ENCODE peak calls at places on chromosomes 2 and 18, in four cellular contexts. L, I, J and Y are unnamed samples.

GRCh38 chr18:70289351-70290330 is 796 bp downstream of the SOCS6 start:
- DNase-seq in L (no peak), I (no peak), J (peak), Y (peak)

GRCh38 chr2:30287857-30288513 is 56.7 kb downstream of the LBH start:
- DNase-seq in L (no peak), I (no peak), J (no peak), Y (no peak)

GRCh38 chr18:29693334-29693733 is 1349.2 kb downstream of the DSC3 start:
- DNase-seq in L (no peak), I (no peak), J (no peak), Y (no peak)

GRCh38 chr2:75481041-75481836 is 79.5 kb downstream of the EVA1A start:
- DNase-seq in L (no peak), I (no peak), J (peak), Y (peak)

GRCh38 chr2:157596992-157597681 is 31.5 kb downstream of the ACVR1C start:
- DNase-seq in L (no peak), I (no peak), J (peak), Y (peak)

GRCh38 chr2:86686905-86687304 is 33.2 kb upstream of the RMND5A start:
- DNase-seq in L (no peak), I (no peak), J (no peak), Y (no peak)

GRCh38 chr2:98658816-98659486 is 50.6 kb downstream of the UNC50 start:
- DNase-seq in L (no peak), I (no peak), J (peak), Y (no peak)

GRCh38 chr2:231597014-231597611 is 4.4 kb downstream of the TEX44 start:
- DNase-seq in L (peak), I (no peak), J (no peak), Y (peak)

GRCh38 chr2:1509271-1509995 is 96.2 kb downstream of the TPO start:
- DNase-seq in L (no peak), I (peak), J (peak), Y (no peak)

GRCh38 chr2:199940373-199940772 is 14.9 kb downstream of the TYW5 start:
- DNase-seq in L (no peak), I (no peak), J (peak), Y (peak)

GRCh38 chr2:134774074-134774742 is 55.4 kb upstream of the TMEM163 start:
- DNase-seq in L (no peak), I (no peak), J (peak), Y (peak)

GRCh38 chr18:25563346-25563745 is 211.4 kb upstream of the ZNF521 start:
- DNase-seq in L (no peak), I (no peak), J (no peak), Y (no peak)

GRCh38 chr2:21148718-21149117 is 24.9 kb downstream of the TDRD15 start:
- DNase-seq in L (no peak), I (no peak), J (no peak), Y (no peak)

DNA sequence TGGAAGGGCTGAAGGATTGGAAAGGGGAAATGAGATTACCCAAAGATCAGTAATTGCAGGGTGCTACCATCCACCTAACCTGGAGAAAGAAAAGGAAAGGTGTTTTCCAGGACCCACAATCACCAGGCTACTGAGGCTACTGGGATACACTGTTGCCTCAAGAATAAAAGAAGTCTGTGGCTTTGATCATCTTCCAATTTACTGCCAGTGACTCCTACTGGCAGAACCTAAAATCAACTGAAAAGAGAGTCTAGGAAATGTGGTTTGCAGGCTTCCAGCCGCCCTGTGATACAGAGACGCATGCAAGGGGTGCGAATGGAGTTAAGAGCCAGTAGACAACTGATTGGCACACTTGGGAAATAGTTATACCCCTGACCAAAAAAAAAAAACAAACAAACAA is 16.6 kb upstream of the TTL start:
- DNase-seq in L (no peak), I (no peak), J (peak), Y (peak)
- TF ChIP-seq CTCF in L (no peak), I (no peak), J (peak), Y (peak)

GRCh38 chr2:240170354-240170735 is 29.9 kb upstream of the OTOS start:
- DNase-seq in L (no peak), I (no peak), J (no peak), Y (peak)
- H3K4me3 ChIP-seq in L (no peak), I (no peak), J (no peak), Y (no peak)

GRCh38 chr2:96264656-96265348 is 995 bp downstream of the TMEM127 start:
- DNase-seq in L (no peak), I (no peak), J (peak), Y (peak)
- TF ChIP-seq CTCF in L (no peak), I (no peak), J (peak), Y (peak)

DNA sequence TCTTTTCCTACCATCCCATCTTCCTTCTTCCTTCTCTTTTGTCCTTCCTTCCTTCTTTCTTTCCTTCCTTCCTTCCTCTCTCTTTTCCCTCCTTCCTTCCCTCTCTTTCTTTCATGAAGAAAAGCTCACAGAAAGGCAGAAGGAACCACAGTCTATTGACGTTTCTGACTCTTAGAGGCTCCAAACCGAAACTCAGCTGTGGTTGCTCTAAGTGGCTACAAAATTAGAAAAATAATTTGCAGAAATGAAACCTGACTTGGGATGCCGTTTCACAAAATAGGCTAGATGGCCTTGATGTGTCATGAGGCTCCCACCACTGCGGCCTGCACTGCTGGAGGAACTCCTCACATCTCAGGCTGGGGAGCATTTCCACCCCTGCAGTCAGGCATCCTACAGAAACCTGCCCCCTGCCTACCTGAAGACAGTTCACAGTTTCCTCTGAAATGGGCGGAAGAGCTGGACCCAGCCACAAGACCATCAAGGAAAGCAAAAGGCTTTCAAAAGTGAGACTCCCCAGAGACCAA is 165.6 kb downstream of the SMAD7 start:
- DNase-seq in L (no peak), I (peak), J (no peak), Y (no peak)
- H3K4me3 ChIP-seq in L (no peak), I (no peak), J (no peak), Y (no peak)

DNA sequence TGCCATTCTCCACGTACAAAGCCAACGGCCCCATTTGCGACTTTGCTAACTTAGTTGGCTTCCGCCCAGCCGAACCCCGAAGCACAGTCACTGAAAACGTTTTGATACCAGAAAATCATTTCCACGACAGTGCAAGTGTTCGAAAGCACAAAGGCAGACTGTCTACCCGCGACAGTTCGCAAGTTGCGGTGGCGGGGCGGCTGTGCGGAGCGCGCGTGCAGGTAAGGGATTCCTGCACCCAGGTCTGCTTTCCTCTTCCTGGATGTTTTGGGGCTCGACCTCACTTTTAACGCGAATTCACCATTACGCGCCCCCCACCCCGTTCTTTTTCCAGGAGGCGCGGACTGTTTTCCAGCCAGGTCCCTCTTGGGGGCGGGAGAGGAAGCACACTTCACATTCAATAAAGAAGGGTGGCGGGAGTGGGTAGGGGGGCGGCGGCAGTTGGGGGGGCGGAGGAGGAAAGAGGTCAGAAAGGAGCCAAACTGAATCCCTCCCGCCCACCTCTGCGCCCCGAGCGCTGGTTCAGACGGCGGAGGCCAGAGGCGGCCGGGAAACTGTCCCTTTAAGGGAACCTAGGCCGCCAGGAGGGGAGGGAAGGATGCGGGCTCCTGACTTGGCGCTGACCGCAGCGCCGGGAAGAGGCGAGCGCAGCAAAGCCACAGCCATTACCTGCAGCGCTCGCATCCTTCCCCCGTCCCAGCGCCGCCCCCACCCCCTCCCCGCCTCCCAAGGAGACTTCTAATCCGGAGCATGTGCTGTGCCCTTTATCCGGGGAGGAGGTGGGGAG is 107.5 kb upstream of the KCTD1 start:
- DNase-seq in L (peak), I (peak), J (peak), Y (peak)
- TF ChIP-seq CTCF in L (peak), I (no peak), J (no peak), Y (peak)

DNA sequence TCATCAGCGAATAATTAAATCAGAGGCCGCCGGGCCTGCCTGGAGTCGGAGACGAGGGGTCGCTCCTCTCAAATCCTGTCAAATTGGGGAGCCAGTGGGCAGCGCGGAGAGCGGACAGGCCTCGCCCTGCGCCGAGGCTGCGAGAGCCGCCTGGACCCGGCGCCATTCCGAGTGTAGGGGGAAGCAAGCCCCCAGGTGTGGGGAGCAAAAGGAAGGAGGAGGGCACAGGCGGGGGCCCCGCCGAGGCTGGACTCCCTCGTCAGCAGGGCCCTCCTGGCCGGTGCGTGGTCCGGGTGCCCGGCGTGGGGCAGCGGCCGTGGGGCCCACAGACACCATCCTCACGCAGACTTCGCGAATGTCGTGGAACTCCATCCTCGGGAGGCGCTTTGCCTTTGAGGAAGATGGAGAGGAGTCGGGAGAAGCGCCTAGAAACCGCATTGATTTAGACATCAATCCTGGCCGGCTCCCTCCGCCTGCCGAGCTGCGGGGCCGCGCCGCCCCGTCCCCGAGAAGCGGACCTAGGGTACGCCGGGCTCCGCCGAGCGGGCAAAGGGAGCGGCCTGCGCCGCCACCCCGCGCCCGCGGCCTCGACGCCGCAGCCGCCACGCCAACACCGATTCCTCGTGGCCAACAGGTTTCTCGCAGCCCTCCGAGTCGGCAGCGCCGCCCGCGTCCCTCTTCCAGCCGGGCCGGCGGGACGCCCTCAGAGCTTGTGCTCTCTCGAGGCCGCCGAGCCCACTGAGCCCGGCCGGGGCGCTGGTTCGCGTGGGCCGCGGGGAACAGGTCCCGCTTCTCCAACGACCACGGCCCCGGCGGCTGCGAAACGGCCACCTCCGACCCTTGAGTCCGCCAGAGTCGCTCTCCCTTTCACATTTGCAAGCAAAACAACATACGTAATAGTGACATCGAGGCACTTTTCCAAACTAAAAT is 6.7 kb upstream of the ONECUT2 start:
- DNase-seq in L (no peak), I (no peak), J (no peak), Y (no peak)
- H3K4me3 ChIP-seq in L (no peak), I (no peak), J (no peak), Y (no peak)

GRCh38 chr2:240557101-240557751 is 562 bp downstream of the ANKMY1 start:
- DNase-seq in L (no peak), I (no peak), J (no peak), Y (no peak)
- TF ChIP-seq CTCF in L (no peak), I (no peak), J (no peak), Y (no peak)